ENCODE peak calls at places on chromosomes 2 and 18, in four cellular contexts. U is HepG2, W is SK-N-SH, F is HCT116. B is an unnamed sample. For H3K4me1, the result is how much of the 10 kb centered on the place peaks cover.

GRCh38 chr2:143685439-143686078 is 556.3 kb downstream of the ARHGAP15 start:
- DNase-seq in F (no peak), W (peak), U (no peak), B (no peak)

GRCh38 chr2:3827673-3828575 is 124.5 kb downstream of the DCDC2C start:
- DNase-seq in U (no peak), F (no peak), W (peak), B (peak)

GRCh38 chr2:7915302-7916200 is 766.3 kb upstream of the ID2 start:
- DNase-seq in U (no peak), W (no peak), F (no peak), B (no peak)

GRCh38 chr2:26089337-26089736 is 55.5 kb downstream of the RAB10 start:
- DNase-seq in F (no peak), U (no peak), W (no peak), B (no peak)

GRCh38 chr18:58785171-58785805 is 79.4 kb upstream of the ZNF532 start:
- DNase-seq in U (no peak), F (peak), W (no peak), B (no peak)

GRCh38 chr18:22813648-22814328 is 119.3 kb upstream of the RBBP8 start:
- DNase-seq in W (peak), F (no peak), U (peak), B (peak)

GRCh38 chr2:169086893-169087467 is 17.6 kb downstream of the DHRS9 start:
- DNase-seq in U (no peak), W (no peak), F (no peak), B (no peak)

GRCh38 chr2:223740679-223741078 is 96.7 kb downstream of the AP1S3 start:
- DNase-seq in F (no peak), W (no peak), U (no peak), B (no peak)

GRCh38 chr2:110770696-110771425 is 38.5 kb downstream of the ACOXL start:
- DNase-seq in F (no peak), W (peak), U (no peak), B (no peak)

GRCh38 chr2:130829020-130829419 is 7.7 kb upstream of the ARHGEF4 start:
- DNase-seq in W (no peak), U (no peak), F (peak), B (no peak)

GRCh38 chr2:85133751-85134254 is 611 bp downstream of the TCF7L1 start:
- DNase-seq in F (no peak), W (peak), U (no peak), B (peak)
- TF ChIP-seq ELF1 in F (no peak), W (no peak), U (no peak), B (no peak)

GRCh38 chr2:45259547-45260160 is 250.4 kb upstream of the SIX2 start:
- DNase-seq in F (no peak), U (no peak), W (no peak), B (no peak)
- H3K4me1 ChIP-seq in F (under half), U (half or more), W (under half), B (under half)

DNA sequence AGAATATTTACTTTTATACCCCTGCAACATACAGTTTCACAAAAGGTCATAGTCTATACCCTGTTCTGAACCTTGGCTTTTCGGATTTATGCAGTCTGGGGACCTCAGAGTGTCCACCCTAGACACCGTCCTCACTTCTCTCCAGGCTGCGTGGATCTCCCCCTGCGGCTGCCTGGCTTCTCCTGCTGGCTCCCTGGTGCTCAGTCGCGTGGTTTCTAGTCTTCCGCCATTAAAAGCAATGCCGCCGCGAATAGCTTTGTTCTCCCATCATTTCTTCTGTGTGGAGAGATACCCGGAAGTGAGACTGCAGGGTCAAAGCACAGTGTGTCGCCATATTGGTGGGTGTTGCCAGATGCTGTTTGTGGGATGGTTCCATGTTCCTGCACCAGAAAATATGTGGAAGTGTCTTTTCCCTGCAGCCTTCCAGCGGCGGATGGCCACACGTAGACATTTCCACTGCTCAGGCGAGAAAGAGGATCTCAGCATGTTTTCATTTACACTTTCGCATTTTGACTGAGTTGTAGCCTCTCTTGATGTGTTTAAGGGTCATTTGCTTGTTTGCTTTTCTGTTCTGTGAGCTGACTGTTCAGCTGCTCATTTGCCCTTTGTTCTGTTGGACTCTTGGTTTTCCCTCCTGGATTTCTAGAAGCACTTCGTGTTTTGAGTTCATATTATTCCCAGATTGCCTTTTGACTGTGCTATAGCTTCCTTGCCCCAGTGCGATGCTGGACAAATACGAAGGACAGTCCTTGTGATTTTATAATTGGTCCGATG is 22.9 kb upstream of the ASB1 start:
- DNase-seq in F (no peak), U (peak), W (no peak), B (no peak)
- TF ChIP-seq ELF1 in F (no peak), U (peak), W (no peak), B (no peak)

DNA sequence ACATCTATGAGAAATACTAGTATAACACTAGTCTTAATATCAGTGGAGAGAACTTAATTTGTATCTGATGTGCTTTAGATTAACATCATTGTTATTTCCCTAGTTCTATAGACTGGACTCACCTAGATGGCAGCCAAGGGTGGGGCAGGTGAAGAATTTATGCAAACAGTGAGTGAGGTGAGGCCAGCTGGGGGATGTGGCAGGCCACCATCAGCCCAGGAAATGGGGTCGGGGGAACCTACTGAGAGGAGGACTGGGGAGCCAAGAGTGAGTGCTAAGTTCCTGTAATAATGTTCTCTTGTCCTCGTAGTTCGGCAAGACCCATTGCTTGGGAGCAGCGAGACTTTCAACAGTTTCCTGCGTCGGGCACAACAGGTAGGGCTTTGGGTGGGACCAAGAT is 2.5 kb downstream of the SNX17 start:
- DNase-seq in F (no peak), W (no peak), U (no peak), B (no peak)
- H3K4me1 ChIP-seq in F (under half), W (under half), U (under half), B (under half)

GRCh38 chr2:48946444-48947048 is 191.0 kb upstream of the LHCGR start:
- DNase-seq in W (peak), F (peak), U (peak), B (peak)
- TF ChIP-seq ELF1 in W (no peak), F (no peak), U (no peak), B (no peak)

B was measured in K562.